ENCODE peak calls at places on chromosome 22, in ten cellular contexts. A is effector memory CD8-positive, alpha-beta T cell; D is GM12865; B is stimulated activated CD8-positive, alpha-beta memory T cell treated with anti-CD3 and anti-CD28 coated beads, Interleukin-4, amount 100 ng/mL, for 1 hour; O is COR-L47; P is hepatocyte; Z is RPMI8226; S is cardiac fibroblast; H is heart right ventricle; I is occipital lobe. U is an unnamed sample.

GRCh38 chr22:50408311-50408710 is 65.2 kb downstream of the PPP6R2 start:
- DNase-seq in Z (no peak), P (no peak), O (no peak), S (no peak), D (no peak), A (no peak), I (no peak), H (no peak), B (no peak), U (no peak)

GRCh38 chr22:35642305-35642741 is 5.9 kb upstream of the APOL6 start:
- DNase-seq in A (no peak), D (no peak), S (peak), P (peak), Z (no peak), B (no peak), O (no peak), I (no peak), H (no peak), U (peak)

GRCh38 chr22:44750481-44750880 is 1.9 kb upstream of the ARHGAP8 start:
- DNase-seq in H (no peak), O (no peak), P (no peak), S (no peak), Z (no peak), D (no peak), I (no peak), A (no peak), B (no peak), U (no peak)

GRCh38 chr22:30435674-30436126 is 10.1 kb downstream of the MTFP1 start:
- DNase-seq in D (peak), S (no peak), H (no peak), Z (peak), P (no peak), A (peak), I (no peak), B (peak), O (peak), U (no peak)

GRCh38 chr22:30117256-30117655 is 37.0 kb downstream of the HORMAD2 start:
- DNase-seq in B (no peak), D (no peak), Z (no peak), H (no peak), A (no peak), O (no peak), P (no peak), I (no peak), S (no peak), U (no peak)

GRCh38 chr22:45499746-45500145 is 2.9 kb upstream of the FBLN1 start:
- DNase-seq in B (no peak), D (no peak), P (no peak), O (no peak), I (no peak), H (peak), A (no peak), Z (peak), S (no peak), U (no peak)

GRCh38 chr22:37562049-37562784 is 1.9 kb downstream of the CDC42EP1 start:
- DNase-seq in B (no peak), I (no peak), S (no peak), H (no peak), Z (no peak), P (no peak), O (no peak), A (no peak), D (no peak), U (no peak)

GRCh38 chr22:25057013-25057881 is 104.7 kb downstream of the KIAA1671 start:
- DNase-seq in P (peak), I (peak), Z (peak), A (peak), O (peak), D (peak), H (peak), B (peak), S (peak), U (peak)

GRCh38 chr22:18998998-18999397 is 62.9 kb upstream of the PRODH start:
- DNase-seq in Z (no peak), S (no peak), P (no peak), B (no peak), I (no peak), O (no peak), H (no peak), D (no peak), A (no peak), U (no peak)

GRCh38 chr22:30922151-30922611 is 46.4 kb downstream of the MORC2 start:
- DNase-seq in D (peak), O (no peak), B (peak), H (peak), S (peak), Z (peak), P (no peak), A (peak), I (peak), U (peak)

GRCh38 chr22:29689872-29690213 is 30.0 kb upstream of the CABP7 start:
- DNase-seq in H (peak), P (peak), A (no peak), D (peak), Z (peak), O (peak), B (no peak), I (peak), S (peak), U (peak)

U was measured in adipocyte.